ENCODE peak calls at places on chromosomes 2 and 18, in seven cellular contexts. One of them, this sample, is unnamed.
A peak's percentile ranks its signal among the peaks of the same experiment; 100 is the strongest.

GRCh38 chr2:60577884-60578283 is 24.4 kb upstream of the BCL11A start:
- DNase-seq in body of pancreas: no peak
- DNase-seq in H9: no peak
- DNase-seq in HCT116: no peak
- DNase-seq in upper lobe of left lung: no peak
- DNase-seq in vagina: no peak
- DNase-seq in kidney: no peak
- DNase-seq in this sample: no peak

GRCh38 chr2:64331846-64332245 is 122.1 kb upstream of the LGALSL start:
- DNase-seq in body of pancreas: no peak
- DNase-seq in H9: no peak
- DNase-seq in HCT116: no peak
- DNase-seq in upper lobe of left lung: no peak
- DNase-seq in vagina: peak; percentile 70
- DNase-seq in kidney: no peak
- DNase-seq in this sample: no peak

GRCh38 chr18:63299837-63300787 is 19.5 kb downstream of the BCL2 start:
- DNase-seq in body of pancreas: no peak
- DNase-seq in H9: no peak
- DNase-seq in HCT116: no peak
- DNase-seq in upper lobe of left lung: no peak
- DNase-seq in vagina: no peak
- DNase-seq in kidney: no peak
- DNase-seq in this sample: no peak

GRCh38 chr18:7749510-7749981 is 182.4 kb downstream of the PTPRM start:
- DNase-seq in body of pancreas: no peak
- DNase-seq in H9: no peak
- DNase-seq in HCT116: no peak
- DNase-seq in upper lobe of left lung: no peak
- DNase-seq in vagina: no peak
- DNase-seq in kidney: no peak
- DNase-seq in this sample: no peak

GRCh38 chr2:50335852-50336251 is 696.1 kb downstream of the NRXN1 start:
- DNase-seq in body of pancreas: no peak
- DNase-seq in H9: no peak
- DNase-seq in HCT116: no peak
- DNase-seq in upper lobe of left lung: no peak
- DNase-seq in vagina: no peak
- DNase-seq in kidney: no peak
- DNase-seq in this sample: no peak

GRCh38 chr2:31217465-31218200 is at the start of gene CAPN14:
- DNase-seq in body of pancreas: no peak
- DNase-seq in H9: no peak
- DNase-seq in HCT116: no peak
- DNase-seq in upper lobe of left lung: no peak
- DNase-seq in vagina: peak; percentile 54
- DNase-seq in kidney: no peak
- DNase-seq in this sample: no peak

GRCh38 chr18:12821408-12821807 is 62.6 kb downstream of the PTPN2 start:
- DNase-seq in body of pancreas: no peak
- DNase-seq in H9: peak; percentile 47
- DNase-seq in HCT116: no peak
- DNase-seq in upper lobe of left lung: no peak
- DNase-seq in vagina: no peak
- DNase-seq in kidney: no peak
- DNase-seq in this sample: no peak

GRCh38 chr2:5394223-5394622 is 298.0 kb upstream of the SOX11 start:
- DNase-seq in body of pancreas: no peak
- DNase-seq in H9: no peak
- DNase-seq in HCT116: no peak
- DNase-seq in upper lobe of left lung: no peak
- DNase-seq in vagina: no peak
- DNase-seq in kidney: no peak
- DNase-seq in this sample: no peak

GRCh38 chr2:62423235-62423634 is 82.8 kb downstream of the TMEM17 start:
- DNase-seq in body of pancreas: no peak
- DNase-seq in H9: peak; percentile 50
- DNase-seq in HCT116: peak; percentile 15
- DNase-seq in upper lobe of left lung: no peak
- DNase-seq in vagina: peak; percentile 85
- DNase-seq in kidney: no peak
- DNase-seq in this sample: no peak

GRCh38 chr2:190334479-190335224 is 8.7 kb upstream of the INPP1 start:
- DNase-seq in body of pancreas: peak; percentile 41
- DNase-seq in H9: no peak
- DNase-seq in HCT116: no peak
- DNase-seq in upper lobe of left lung: no peak
- DNase-seq in vagina: no peak
- DNase-seq in kidney: no peak
- DNase-seq in this sample: no peak

GRCh38 chr2:149329470-149330126 is 789 bp upstream of the LYPD6 start:
- DNase-seq in body of pancreas: peak; percentile 75
- DNase-seq in H9: peak; percentile 82
- DNase-seq in HCT116: peak; percentile 53
- DNase-seq in upper lobe of left lung: peak; percentile 77
- DNase-seq in vagina: no peak
- DNase-seq in kidney: peak; percentile 81
- DNase-seq in this sample: peak; percentile 82

DNA sequence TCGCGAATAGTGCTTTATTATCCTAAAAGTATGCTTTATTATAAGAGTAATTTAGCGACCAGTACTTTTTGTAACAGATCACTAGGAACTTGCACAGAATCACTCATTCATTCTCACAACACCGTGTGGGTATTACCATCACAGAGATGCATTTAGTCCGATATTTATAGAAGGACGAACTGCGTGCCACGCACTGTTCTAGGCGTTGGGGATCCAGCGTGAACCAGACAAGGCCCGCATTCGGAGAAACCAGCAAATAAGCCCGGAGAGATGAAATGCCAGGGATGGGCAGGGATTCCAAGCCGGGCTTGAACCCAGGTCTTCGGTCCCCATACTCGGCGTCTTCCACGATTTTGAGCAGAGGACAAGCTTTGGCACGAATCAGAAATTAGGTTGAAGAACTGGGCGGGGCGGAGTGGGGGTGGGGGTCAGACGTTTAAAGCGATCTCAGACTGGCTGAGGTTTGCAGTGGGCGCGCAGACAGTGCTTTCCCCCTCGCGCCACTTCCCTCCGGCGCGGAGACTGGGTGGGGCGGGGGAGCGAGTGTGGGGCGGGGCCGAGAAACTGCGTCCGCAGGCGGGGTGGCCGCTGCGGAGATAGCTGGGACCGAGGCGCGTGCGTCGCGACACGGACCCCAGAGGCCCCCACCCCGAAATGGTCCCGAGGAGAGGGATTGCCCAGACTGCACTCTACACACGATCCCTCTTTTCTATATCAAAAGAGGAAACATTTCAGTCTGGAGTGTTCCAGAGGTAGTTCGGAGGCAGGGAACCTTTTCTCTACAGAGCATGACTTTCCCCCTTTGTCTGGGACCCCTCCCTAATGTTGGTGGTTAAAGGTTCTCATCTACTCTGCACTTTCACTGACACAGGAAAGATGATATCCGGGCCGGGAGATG is 1.1 kb upstream of the CXCR4 start:
- DNase-seq in body of pancreas: no peak
- DNase-seq in H9: peak; percentile 60
- DNase-seq in HCT116: no peak
- DNase-seq in upper lobe of left lung: peak; percentile 93
- DNase-seq in vagina: no peak
- DNase-seq in kidney: peak; percentile 90
- DNase-seq in this sample: no peak
- H3K27ac ChIP-seq in body of pancreas: no peak overlapping the region
- H3K27ac ChIP-seq in H9: no peak overlapping the region
- H3K27ac ChIP-seq in HCT116: no peak overlapping the region
- H3K27ac ChIP-seq in upper lobe of left lung: peak overlapping the region; percentile 97
- H3K27ac ChIP-seq in vagina: peak overlapping the region; percentile 24
- H3K27ac ChIP-seq in kidney: no peak overlapping the region
- H3K27ac ChIP-seq in this sample: no peak overlapping the region

GRCh38 chr2:85287721-85288120 is 40.1 kb downstream of the TGOLN2 start:
- DNase-seq in body of pancreas: no peak
- DNase-seq in H9: no peak
- DNase-seq in HCT116: no peak
- DNase-seq in upper lobe of left lung: no peak
- DNase-seq in vagina: no peak
- DNase-seq in kidney: no peak
- DNase-seq in this sample: no peak
- TF ChIP-seq CTCF in body of pancreas: no peak
- TF ChIP-seq CTCF in H9: no peak
- TF ChIP-seq CTCF in HCT116: no peak
- TF ChIP-seq CTCF in upper lobe of left lung: no peak
- TF ChIP-seq CTCF in vagina: no peak
- TF ChIP-seq CTCF in kidney: no peak
- TF ChIP-seq CTCF in this sample: no peak

GRCh38 chr18:46001074-46001473 is 33.9 kb upstream of the EPG5 start:
- DNase-seq in body of pancreas: no peak
- DNase-seq in H9: no peak
- DNase-seq in HCT116: no peak
- DNase-seq in upper lobe of left lung: no peak
- DNase-seq in vagina: no peak
- DNase-seq in kidney: no peak
- DNase-seq in this sample: no peak
- H3K27ac ChIP-seq in body of pancreas: no peak overlapping the region
- H3K27ac ChIP-seq in H9: no peak overlapping the region
- H3K27ac ChIP-seq in HCT116: no peak overlapping the region
- H3K27ac ChIP-seq in upper lobe of left lung: no peak overlapping the region
- H3K27ac ChIP-seq in vagina: no peak overlapping the region
- H3K27ac ChIP-seq in kidney: no peak overlapping the region
- H3K27ac ChIP-seq in this sample: no peak overlapping the region

GRCh38 chr18:45745817-45746461 is 22.0 kb downstream of the SLC14A1 start:
- DNase-seq in body of pancreas: no peak
- DNase-seq in H9: no peak
- DNase-seq in HCT116: no peak
- DNase-seq in upper lobe of left lung: no peak
- DNase-seq in vagina: no peak
- DNase-seq in kidney: no peak
- DNase-seq in this sample: no peak

GRCh38 chr18:45738660-45739059 is 14.7 kb downstream of the SLC14A1 start:
- DNase-seq in body of pancreas: no peak
- DNase-seq in H9: peak; percentile 55
- DNase-seq in HCT116: no peak
- DNase-seq in upper lobe of left lung: no peak
- DNase-seq in vagina: no peak
- DNase-seq in kidney: no peak
- DNase-seq in this sample: no peak

GRCh38 chr18:45739848-45740247 is 15.9 kb downstream of the SLC14A1 start:
- DNase-seq in body of pancreas: no peak
- DNase-seq in H9: no peak
- DNase-seq in HCT116: no peak
- DNase-seq in upper lobe of left lung: no peak
- DNase-seq in vagina: no peak
- DNase-seq in kidney: no peak
- DNase-seq in this sample: no peak

GRCh38 chr18:45739268-45739667 is 15.3 kb downstream of the SLC14A1 start:
- DNase-seq in body of pancreas: no peak
- DNase-seq in H9: no peak
- DNase-seq in HCT116: no peak
- DNase-seq in upper lobe of left lung: no peak
- DNase-seq in vagina: no peak
- DNase-seq in kidney: no peak
- DNase-seq in this sample: no peak

DNA sequence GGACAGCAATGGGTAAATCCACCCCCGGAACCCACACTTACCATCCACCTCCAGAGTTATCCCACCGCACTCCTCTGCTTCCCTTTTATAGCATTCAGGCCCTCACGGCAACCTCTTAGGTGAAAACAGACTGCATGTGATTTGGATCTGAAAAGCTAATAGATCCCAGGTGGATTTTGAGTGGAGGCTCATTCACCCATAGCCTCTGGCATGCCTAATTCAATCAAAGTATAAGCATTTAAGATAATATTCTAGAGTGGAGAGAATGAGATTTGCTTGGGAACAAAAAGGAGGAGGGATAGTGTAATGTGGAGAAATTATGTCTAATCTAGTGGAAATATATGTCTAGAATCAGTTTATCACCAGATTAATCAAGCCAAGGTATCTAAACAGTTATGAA is 17.1 kb downstream of the SLC14A1 start:
- DNase-seq in body of pancreas: no peak
- DNase-seq in H9: no peak
- DNase-seq in HCT116: no peak
- DNase-seq in upper lobe of left lung: no peak
- DNase-seq in vagina: no peak
- DNase-seq in kidney: no peak
- DNase-seq in this sample: no peak
- TF ChIP-seq CTCF in body of pancreas: no peak
- TF ChIP-seq CTCF in H9: no peak
- TF ChIP-seq CTCF in HCT116: no peak
- TF ChIP-seq CTCF in upper lobe of left lung: no peak
- TF ChIP-seq CTCF in vagina: no peak
- TF ChIP-seq CTCF in kidney: no peak
- TF ChIP-seq CTCF in this sample: no peak

DNA sequence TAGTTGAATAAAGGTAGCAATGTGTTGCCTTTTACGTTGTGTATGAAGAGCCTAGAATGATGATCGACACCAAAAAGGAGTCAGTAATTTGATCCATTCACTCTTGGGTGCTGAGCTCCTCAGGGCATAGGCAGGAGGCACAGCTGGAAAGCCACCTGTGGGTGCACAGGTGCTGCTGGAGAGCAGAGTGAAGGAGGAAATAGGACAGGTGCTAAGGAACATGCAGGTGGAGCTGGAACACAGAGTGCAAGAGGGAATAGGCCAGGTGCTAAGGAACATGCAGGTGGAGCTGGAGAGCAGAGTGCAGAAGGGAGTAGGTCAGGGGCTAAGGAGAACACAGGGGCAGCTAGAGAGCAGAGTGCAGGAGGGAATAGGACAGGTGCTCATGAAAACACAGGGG is 86.1 kb downstream of the SH3YL1 start:
- DNase-seq in body of pancreas: no peak
- DNase-seq in H9: no peak
- DNase-seq in HCT116: no peak
- DNase-seq in upper lobe of left lung: no peak
- DNase-seq in vagina: no peak
- DNase-seq in kidney: no peak
- DNase-seq in this sample: peak; percentile 46
- H3K27ac ChIP-seq in body of pancreas: no peak overlapping the region
- H3K27ac ChIP-seq in H9: no peak overlapping the region
- H3K27ac ChIP-seq in HCT116: no peak overlapping the region
- H3K27ac ChIP-seq in upper lobe of left lung: no peak overlapping the region
- H3K27ac ChIP-seq in vagina: no peak overlapping the region
- H3K27ac ChIP-seq in kidney: no peak overlapping the region
- H3K27ac ChIP-seq in this sample: no peak overlapping the region

GRCh38 chr2:201157694-201158093 is 25.2 kb upstream of the CASP10 start:
- DNase-seq in body of pancreas: no peak
- DNase-seq in H9: no peak
- DNase-seq in HCT116: no peak
- DNase-seq in upper lobe of left lung: no peak
- DNase-seq in vagina: peak; percentile 81
- DNase-seq in kidney: no peak
- DNase-seq in this sample: peak; percentile 51
- TF ChIP-seq CTCF in body of pancreas: no peak
- TF ChIP-seq CTCF in H9: no peak
- TF ChIP-seq CTCF in HCT116: no peak
- TF ChIP-seq CTCF in upper lobe of left lung: no peak
- TF ChIP-seq CTCF in vagina: no peak
- TF ChIP-seq CTCF in kidney: no peak
- TF ChIP-seq CTCF in this sample: no peak

DNA sequence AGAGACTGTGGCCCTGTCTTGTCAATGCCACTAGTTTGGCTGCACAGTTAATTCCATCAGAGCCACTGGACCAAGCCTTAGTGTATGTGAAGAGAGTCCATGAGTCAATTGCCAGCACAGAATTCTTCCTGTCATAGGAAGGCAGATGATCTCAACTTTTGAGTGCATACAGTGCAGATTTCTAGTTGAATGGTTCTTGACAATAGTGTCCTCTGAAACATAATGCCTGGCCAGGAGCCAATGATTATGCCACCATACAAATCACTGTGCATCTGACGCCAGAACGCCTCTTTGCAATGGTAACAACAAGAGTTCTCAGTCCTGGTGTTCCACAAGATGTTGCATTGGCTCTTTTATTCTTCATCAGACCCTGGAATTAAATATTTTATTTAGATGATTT is 7.1 kb downstream of the NEUROD1 start:
- DNase-seq in body of pancreas: no peak
- DNase-seq in H9: no peak
- DNase-seq in HCT116: no peak
- DNase-seq in upper lobe of left lung: no peak
- DNase-seq in vagina: no peak
- DNase-seq in kidney: no peak
- DNase-seq in this sample: no peak
- H3K27ac ChIP-seq in body of pancreas: no peak overlapping the region
- H3K27ac ChIP-seq in H9: no peak overlapping the region
- H3K27ac ChIP-seq in HCT116: no peak overlapping the region
- H3K27ac ChIP-seq in upper lobe of left lung: no peak overlapping the region
- H3K27ac ChIP-seq in vagina: no peak overlapping the region
- H3K27ac ChIP-seq in kidney: no peak overlapping the region
- H3K27ac ChIP-seq in this sample: no peak overlapping the region

This sample was measured in foreskin keratinocyte.